ENCODE peak calls at places on chromosomes 2 and 18, in six cellular contexts. X, R, J, C, M and Z are unnamed samples.

GRCh38 chr18:37778417-37779165 is 213.0 kb upstream of the CELF4 start:
- DNase-seq in J (peak; percentile 65), C (no peak), M (peak; percentile 63), R (peak; percentile 13), X (no peak), Z (peak; percentile 65)

GRCh38 chr2:96113951-96114350 is 2.4 kb downstream of the ADRA2B start:
- DNase-seq in M (no peak), X (no peak), R (no peak), J (no peak), C (no peak), Z (no peak)

GRCh38 chr18:79581406-79581805 is 98.2 kb upstream of the CTDP1 start:
- DNase-seq in X (no peak), C (no peak), R (no peak), M (no peak), J (no peak), Z (no peak)

GRCh38 chr18:49441338-49441938 is 19.0 kb downstream of the DYM start:
- DNase-seq in C (no peak), J (no peak), R (no peak), X (no peak), M (no peak), Z (no peak)

GRCh38 chr2:202035089-202035940 is 1.7 kb downstream of the FZD7 start:
- DNase-seq in M (peak; percentile 56), X (peak; percentile 87), R (peak; percentile 58), J (no peak), C (peak; percentile 66), Z (peak; percentile 53)

GRCh38 chr2:178363252-178363651 is 87.7 kb downstream of the PRKRA start:
- DNase-seq in C (no peak), M (peak; percentile 90), R (peak; percentile 93), X (peak; percentile 83), J (no peak), Z (no peak)

GRCh38 chr2:71720283-71720560 is 266.9 kb downstream of the DYSF start:
- DNase-seq in J (no peak), X (no peak), M (no peak), C (no peak), R (no peak), Z (no peak)

GRCh38 chr18:59848002-59848401 is 51.8 kb upstream of the PMAIP1 start:
- DNase-seq in M (no peak), R (peak; percentile 49), C (no peak), J (no peak), X (no peak), Z (peak; percentile 4)

GRCh38 chr2:62149708-62150107 is 46.2 kb upstream of the B3GNT2 start:
- DNase-seq in X (peak; percentile 96), C (peak; percentile 95), M (peak; percentile 95), R (peak; percentile 96), J (no peak), Z (no peak)

GRCh38 chr2:3675687-3676086 is 17.7 kb downstream of the ALLC start:
- DNase-seq in X (no peak), M (no peak), R (no peak), C (no peak), J (no peak), Z (no peak)

GRCh38 chr18:80004600-80005342 is 16.4 kb upstream of the TXNL4A start:
- DNase-seq in X (no peak), J (no peak), C (no peak), M (no peak), R (no peak), Z (no peak)

GRCh38 chr2:42847596-42848151 is 55.3 kb upstream of the HAAO start:
- DNase-seq in X (no peak), M (no peak), R (no peak), C (no peak), J (no peak), Z (no peak)

GRCh38 chr2:45578056-45578843 is 32.8 kb downstream of the SRBD1 start:
- DNase-seq in C (peak; percentile 63), R (no peak), X (peak; percentile 59), J (peak; percentile 46), M (peak; percentile 62), Z (peak; percentile 46)
- TF ChIP-seq CTCF in C (peak; percentile 54), R (peak; percentile 42), X (peak; percentile 61), J (peak; percentile 78), M (peak; percentile 50), Z (peak; percentile 67)

GRCh38 chr2:227123697-227124096 is 40.3 kb downstream of the COL4A4 start:
- DNase-seq in C (no peak), X (no peak), M (no peak), R (no peak), J (no peak), Z (no peak)

GRCh38 chr2:227127236-227127635 is 36.8 kb downstream of the COL4A4 start:
- DNase-seq in X (no peak), J (no peak), C (no peak), M (no peak), R (no peak), Z (no peak)

GRCh38 chr2:227130636-227131035 is 33.4 kb downstream of the COL4A4 start:
- DNase-seq in M (no peak), C (no peak), R (no peak), J (no peak), X (no peak), Z (no peak)

GRCh38 chr2:227125506-227125905 is 38.5 kb downstream of the COL4A4 start:
- DNase-seq in M (no peak), C (no peak), X (no peak), J (no peak), R (no peak), Z (peak; percentile 5)
- TF ChIP-seq CTCF in M (peak; percentile 14), C (no peak), X (no peak), J (no peak), R (no peak), Z (no peak)

DNA sequence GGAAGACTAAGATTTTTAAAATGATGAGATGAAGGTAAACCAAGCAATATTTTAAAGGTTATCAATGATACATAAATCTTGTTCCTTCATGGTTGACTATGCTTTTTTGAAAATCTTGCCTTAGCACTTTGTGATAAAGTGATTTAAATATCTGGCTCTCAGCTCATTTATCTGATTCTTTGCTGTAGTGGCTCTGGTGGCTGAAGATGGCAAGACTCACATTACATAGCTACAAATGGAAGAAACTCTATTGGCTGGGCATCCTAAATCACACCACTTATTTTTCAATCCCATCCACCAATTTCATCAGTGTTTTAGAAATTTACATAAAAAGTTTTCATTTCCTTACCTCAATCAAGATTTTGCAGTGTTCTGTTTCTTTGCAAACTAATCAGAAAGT is 16.6 kb upstream of the APCDD1 start:
- DNase-seq in R (no peak), J (peak; percentile 12), C (no peak), M (no peak), X (no peak), Z (peak; percentile 20)
- TF ChIP-seq CTCF in R (peak; percentile 51), J (peak; percentile 63), C (no peak), M (no peak), X (no peak), Z (peak; percentile 22)

GRCh38 chr2:51424418-51424817 is 392.5 kb upstream of the NRXN1 start:
- DNase-seq in C (no peak), R (no peak), J (no peak), M (no peak), X (no peak), Z (no peak)
- TF ChIP-seq CTCF in C (no peak), R (no peak), J (no peak), M (no peak), X (peak; percentile 23), Z (no peak)

GRCh38 chr18:1062592-1062991 is 157.9 kb downstream of the ADCYAP1 start:
- DNase-seq in R (no peak), J (no peak), C (peak; percentile 21), M (peak; percentile 27), X (no peak), Z (no peak)
- TF ChIP-seq CTCF in R (no peak), J (peak; percentile 24), C (peak; percentile 21), M (peak; percentile 40), X (no peak), Z (no peak)

DNA sequence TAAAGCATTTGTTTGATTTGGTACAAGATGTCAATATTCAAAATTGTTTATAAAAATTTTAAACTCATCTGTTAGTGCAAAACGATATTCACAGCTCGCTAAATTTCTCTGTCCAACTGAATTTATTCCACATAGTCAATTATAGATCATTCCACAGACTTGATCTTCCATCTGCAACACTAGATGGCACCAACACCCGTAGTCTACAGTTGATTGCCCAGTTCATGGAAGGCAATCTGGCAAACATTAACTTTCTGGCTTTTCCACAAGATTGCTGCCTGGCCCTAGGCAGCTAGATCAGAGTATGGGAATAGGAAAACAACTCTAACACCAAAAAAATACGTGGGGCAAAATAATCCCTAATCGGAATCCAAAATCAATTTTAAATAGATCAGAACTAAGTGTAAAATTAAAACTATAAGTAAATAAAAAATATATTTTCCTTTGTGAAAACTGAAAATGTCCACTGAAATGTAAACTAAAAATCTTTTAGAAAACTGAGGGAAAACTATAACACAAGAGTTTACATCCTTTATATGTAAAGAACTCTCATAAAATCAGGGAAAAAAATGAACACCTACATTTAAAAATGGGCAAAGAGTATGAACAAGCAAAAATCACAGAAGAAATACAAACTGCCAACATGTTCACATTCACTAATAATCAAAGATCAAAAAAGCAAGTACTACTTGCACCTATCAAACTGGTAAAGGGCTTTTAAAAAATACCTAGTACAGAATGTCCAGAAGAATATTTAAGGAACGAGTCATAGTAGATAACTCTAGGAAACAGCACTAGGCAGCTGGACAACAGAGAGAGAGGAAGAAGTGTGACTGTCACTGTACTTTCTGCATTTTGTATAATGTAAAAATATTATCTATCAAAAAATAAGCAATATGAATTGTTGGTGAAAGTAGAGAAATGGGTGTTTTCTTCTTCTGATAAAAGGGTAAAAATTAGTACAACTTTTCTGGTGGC is 35.0 kb downstream of the RTN4 start:
- DNase-seq in R (peak; percentile 57), X (peak; percentile 65), J (peak; percentile 47), M (peak; percentile 81), C (peak; percentile 88), Z (peak; percentile 44)
- TF ChIP-seq CTCF in R (peak; percentile 76), X (peak; percentile 57), J (peak; percentile 74), M (peak; percentile 71), C (peak; percentile 68), Z (peak; percentile 72)

GRCh38 chr18:55322176-55322735 is 265.7 kb downstream of the TCF4 start:
- DNase-seq in X (peak; percentile 96), J (no peak), C (peak; percentile 96), M (peak; percentile 97), R (peak; percentile 78), Z (peak; percentile 23)
- TF ChIP-seq CTCF in X (peak; percentile 14), J (no peak), C (peak; percentile 27), M (peak; percentile 23), R (no peak), Z (no peak)